ENCODE peak calls at places on chromosomes 6 and 20, in six cellular contexts. D, L, C, M, J and A are unnamed samples.

GRCh38 chr20:536426-537012 is 7.1 kb downstream of the CSNK2A1 start:
- DNase-seq in D (no peak), L (peak; percentile 7), C (no peak), M (no peak), J (no peak), A (no peak)

GRCh38 chr20:63782051-63782471 is 42.5 kb downstream of the SLC2A4RG start:
- DNase-seq in D (no peak), L (no peak), C (no peak), M (no peak), J (peak; percentile 39), A (no peak)

GRCh38 chr20:33373735-33374605 is 27.3 kb downstream of the CDK5RAP1 start:
- DNase-seq in D (no peak), L (no peak), C (no peak), M (no peak), J (no peak), A (peak; percentile 11)

GRCh38 chr6:100880901-100881706 is at the start of gene ASCC3:
- DNase-seq in D (peak; percentile 95), L (peak; percentile 95), C (peak; percentile 79), M (peak; percentile 99), J (peak; percentile 95), A (peak; percentile 91)

GRCh38 chr6:53458097-53458866 is 86.6 kb downstream of the GCLC start:
- DNase-seq in D (no peak), L (no peak), C (no peak), M (no peak), J (no peak), A (no peak)

GRCh38 chr6:33172307-33173227 is 19.7 kb downstream of the COL11A2 start:
- DNase-seq in D (no peak), L (peak; percentile 52), C (no peak), M (peak; percentile 47), J (peak; percentile 37), A (no peak)

GRCh38 chr20:5710551-5710950 is 39.6 kb upstream of the SHLD1 start:
- DNase-seq in D (no peak), L (no peak), C (no peak), M (no peak), J (no peak), A (no peak)

GRCh38 chr6:10962673-10963072 is 75.8 kb downstream of the SYCP2L start:
- DNase-seq in D (no peak), L (peak; percentile 5), C (peak; percentile 28), M (no peak), J (peak; percentile 12), A (no peak)

GRCh38 chr20:21511850-21512633 is 1.8 kb downstream of the NKX2-2 start:
- DNase-seq in D (no peak), L (no peak), C (no peak), M (no peak), J (peak; percentile 64), A (no peak)

GRCh38 chr6:122735618-122736017 is 43.9 kb upstream of the FABP7 start:
- DNase-seq in D (no peak), L (no peak), C (no peak), M (no peak), J (peak; percentile 90), A (no peak)

GRCh38 chr6:78611886-78612480 is 255.4 kb upstream of the IRAK1BP1 start:
- DNase-seq in D (no peak), L (peak; percentile 51), C (no peak), M (no peak), J (peak; percentile 30), A (peak; percentile 40)

GRCh38 chr6:108846628-108847027 is 1.6 kb upstream of the ARMC2 start:
- DNase-seq in D (no peak), L (no peak), C (no peak), M (no peak), J (peak; percentile 9), A (no peak)

GRCh38 chr6:99064769-99065168 is 117.0 kb upstream of the FBXL4 start:
- DNase-seq in D (no peak), L (no peak), C (no peak), M (no peak), J (no peak), A (no peak)

GRCh38 chr6:29426654-29427053 is 11.9 kb downstream of the OR12D1 start:
- DNase-seq in D (no peak), L (no peak), C (no peak), M (no peak), J (no peak), A (no peak)

GRCh38 chr20:33211817-33212424 is 5.2 kb upstream of the BPIFA3 start:
- DNase-seq in D (no peak), L (peak; percentile 64), C (no peak), M (no peak), J (peak; percentile 53), A (peak; percentile 17)

GRCh38 chr6:140436023-140436811 is 1061.8 kb upstream of the CITED2 start:
- DNase-seq in D (no peak), L (no peak), C (peak; percentile 67), M (no peak), J (no peak), A (no peak)

GRCh38 chr6:22583927-22584326 is 14.6 kb downstream of the HDGFL1 start:
- DNase-seq in D (no peak), L (no peak), C (no peak), M (no peak), J (no peak), A (no peak)

GRCh38 chr6:31784270-31784925 is 7.3 kb upstream of the VWA7 start:
- DNase-seq in D (no peak), L (no peak), C (no peak), M (no peak), J (no peak), A (no peak)

GRCh38 chr6:36727491-36728021 is 29.9 kb downstream of the RAB44 start:
- DNase-seq in D (peak; percentile 56), L (no peak), C (no peak), M (peak; percentile 69), J (no peak), A (no peak)

GRCh38 chr6:146803601-146804000 is 204.8 kb downstream of the ADGB start:
- DNase-seq in D (no peak), L (no peak), C (no peak), M (no peak), J (no peak), A (no peak)

GRCh38 chr6:41589223-41589622 is 43.0 kb downstream of the FOXP4 start:
- DNase-seq in D (no peak), L (no peak), C (no peak), M (no peak), J (no peak), A (no peak)

GRCh38 chr6:158622545-158623190 is 21.9 kb downstream of the DYNLT1 start:
- DNase-seq in D (no peak), L (no peak), C (no peak), M (no peak), J (no peak), A (no peak)

GRCh38 chr20:2578430-2579192 is 42.2 kb downstream of the TMC2 start:
- DNase-seq in D (no peak), L (no peak), C (no peak), M (no peak), J (no peak), A (no peak)

GRCh38 chr6:19999319-20000191 is 162.4 kb downstream of the ID4 start:
- DNase-seq in D (no peak), L (no peak), C (no peak), M (no peak), J (peak; percentile 46), A (no peak)

GRCh38 chr20:61744691-61745396 is 320.8 kb downstream of the TAF4 start:
- DNase-seq in D (no peak), L (peak; percentile 4), C (no peak), M (peak; percentile 38), J (no peak), A (no peak)

GRCh38 chr6:4776967-4777925 is 1.0 kb downstream of the CDYL start:
- DNase-seq in D (peak; percentile 61), L (peak; percentile 58), C (no peak), M (no peak), J (peak; percentile 35), A (peak; percentile 48)

GRCh38 chr20:4925842-4926530 is 75.3 kb downstream of the SLC23A2 start:
- DNase-seq in D (peak; percentile 77), L (peak; percentile 97), C (no peak), M (no peak), J (peak; percentile 62), A (peak; percentile 96)

GRCh38 chr20:52078289-52078688 is 113.3 kb downstream of the ZFP64 start:
- DNase-seq in D (no peak), L (no peak), C (no peak), M (no peak), J (no peak), A (no peak)

GRCh38 chr20:34058831-34059230 is 53.2 kb downstream of the EIF2S2 start:
- DNase-seq in D (no peak), L (peak; percentile 55), C (no peak), M (no peak), J (peak; percentile 39), A (peak; percentile 29)

GRCh38 chr6:12582421-12583110 is 134.0 kb upstream of the PHACTR1 start:
- DNase-seq in D (no peak), L (peak; percentile 56), C (no peak), M (no peak), J (no peak), A (peak; percentile 18)

GRCh38 chr6:96466149-96466863 is 55.3 kb upstream of the UFL1 start:
- DNase-seq in D (no peak), L (no peak), C (no peak), M (no peak), J (no peak), A (no peak)

GRCh38 chr6:118551673-118552063 is 3.6 kb downstream of the PLN start:
- DNase-seq in D (no peak), L (no peak), C (peak; percentile 38), M (no peak), J (no peak), A (no peak)

GRCh38 chr20:23100754-23101107 is 14.6 kb upstream of the CD93 start:
- DNase-seq in D (no peak), L (no peak), C (no peak), M (peak; percentile 7), J (no peak), A (no peak)

GRCh38 chr6:142271476-142271875 is 30.3 kb upstream of the ADGRG6 start:
- DNase-seq in D (no peak), L (no peak), C (no peak), M (no peak), J (no peak), A (no peak)

GRCh38 chr6:23181301-23182110 is 612.1 kb downstream of the HDGFL1 start:
- DNase-seq in D (no peak), L (no peak), C (no peak), M (no peak), J (peak; percentile 54), A (no peak)

GRCh38 chr6:79149884-79150283 is 71.8 kb upstream of the PHIP start:
- DNase-seq in D (no peak), L (no peak), C (no peak), M (no peak), J (no peak), A (no peak)

GRCh38 chr6:24960991-24961475 is 25.3 kb upstream of the RIPOR2 start:
- DNase-seq in D (no peak), L (no peak), C (no peak), M (no peak), J (peak; percentile 52), A (peak; percentile 7)

GRCh38 chr6:14877758-14878157 is 368.1 kb upstream of the JARID2 start:
- DNase-seq in D (no peak), L (no peak), C (no peak), M (no peak), J (peak; percentile 70), A (no peak)